ENCODE peak calls at places on chromosomes 11 and 22, in seven cellular contexts. W, C, U, Y, O, M and D are unnamed samples.

GRCh38 chr11:19218801-19219460 is 17.1 kb upstream of the CSRP3 start:
- DNase-seq in W (no peak), C (no peak), U (no peak), Y (no peak), O (peak), M (no peak), D (no peak)

GRCh38 chr11:93741094-93741881 is at the start of the genes C11orf54 and TAF1D:
- DNase-seq in W (peak), C (peak), U (peak), Y (peak), O (peak), M (peak), D (peak)

GRCh38 chr11:31968774-31969433 is 122.0 kb upstream of the RCN1 start:
- DNase-seq in W (no peak), C (peak), U (no peak), Y (no peak), O (no peak), M (no peak), D (no peak)

GRCh38 chr22:25090225-25090651 is 109.4 kb upstream of the CRYBB3 start:
- DNase-seq in W (no peak), C (no peak), U (no peak), Y (no peak), O (no peak), M (no peak), D (no peak)

GRCh38 chr11:921921-922678 is 3.6 kb upstream of the AP2A2 start:
- DNase-seq in W (no peak), C (no peak), U (no peak), Y (no peak), O (no peak), M (no peak), D (no peak)

GRCh38 chr11:19087658-19088057 is 27.1 kb upstream of the MRGPRX2 start:
- DNase-seq in W (no peak), C (peak), U (no peak), Y (no peak), O (no peak), M (no peak), D (no peak)

GRCh38 chr11:64007629-64008282 is 21.5 kb downstream of the OTUB1 start:
- DNase-seq in W (no peak), C (no peak), U (peak), Y (peak), O (peak), M (no peak), D (no peak)

GRCh38 chr11:128876133-128876650 is 9.1 kb upstream of the KCNJ1 start:
- DNase-seq in W (no peak), C (no peak), U (no peak), Y (no peak), O (no peak), M (no peak), D (no peak)

GRCh38 chr22:38882480-38882879 is 10.5 kb upstream of the CBX6 start:
- DNase-seq in W (no peak), C (no peak), U (no peak), Y (no peak), O (peak), M (no peak), D (no peak)

GRCh38 chr11:115607621-115608191 is 103.5 kb upstream of the CADM1 start:
- DNase-seq in W (peak), C (no peak), U (no peak), Y (no peak), O (no peak), M (no peak), D (no peak)

GRCh38 chr22:40560551-40560950 is 76.0 kb downstream of the MRTFA start:
- DNase-seq in W (no peak), C (peak), U (no peak), Y (no peak), O (no peak), M (no peak), D (no peak)

GRCh38 chr11:10564030-10564429 is 4.4 kb downstream of the LYVE1 start:
- DNase-seq in W (no peak), C (no peak), U (no peak), Y (no peak), O (no peak), M (no peak), D (no peak)

GRCh38 chr11:88300888-88301477 is 36.6 kb downstream of the CTSC start:
- DNase-seq in W (no peak), C (no peak), U (no peak), Y (no peak), O (no peak), M (no peak), D (peak)

GRCh38 chr11:113880966-113881365 is 5.6 kb upstream of the USP28 start:
- DNase-seq in W (no peak), C (no peak), U (no peak), Y (no peak), O (no peak), M (no peak), D (no peak)

GRCh38 chr11:19642185-19642591 is 70.4 kb upstream of the NAV2 start:
- DNase-seq in W (no peak), C (no peak), U (no peak), Y (no peak), O (no peak), M (no peak), D (no peak)

GRCh38 chr11:1751521-1751921 is 1.1 kb upstream of the IFITM10 start:
- DNase-seq in W (no peak), C (no peak), U (peak), Y (no peak), O (no peak), M (no peak), D (no peak)

GRCh38 chr11:72719144-72719543 is 33.1 kb downstream of the ARAP1 start:
- DNase-seq in W (no peak), C (no peak), U (no peak), Y (no peak), O (no peak), M (no peak), D (no peak)

GRCh38 chr11:13136272-13136596 is 127.1 kb downstream of the RASSF10 start:
- DNase-seq in W (no peak), C (no peak), U (no peak), Y (no peak), O (no peak), M (no peak), D (no peak)

GRCh38 chr11:79046365-79046764 is 394.5 kb downstream of the TENM4 start:
- DNase-seq in W (no peak), C (no peak), U (no peak), Y (no peak), O (no peak), M (no peak), D (no peak)

GRCh38 chr11:11426226-11426915 is 73.3 kb upstream of the CSNK2A3 start:
- DNase-seq in W (no peak), C (peak), U (no peak), Y (no peak), O (no peak), M (no peak), D (no peak)

GRCh38 chr11:19631657-19632325 is 80.8 kb upstream of the NAV2 start:
- DNase-seq in W (no peak), C (peak), U (no peak), Y (no peak), O (no peak), M (no peak), D (no peak)

GRCh38 chr11:123677510-123677909 is 23.1 kb upstream of the SCN3B start:
- DNase-seq in W (no peak), C (no peak), U (no peak), Y (no peak), O (no peak), M (no peak), D (no peak)

GRCh38 chr11:125376856-125377255 is 119.2 kb downstream of the FEZ1 start:
- DNase-seq in W (no peak), C (no peak), U (no peak), Y (no peak), O (no peak), M (no peak), D (no peak)

GRCh38 chr11:63614136-63614664 is at the start of gene PLAAT3:
- DNase-seq in W (peak), C (no peak), U (peak), Y (peak), O (peak), M (peak), D (no peak)

GRCh38 chr22:24413726-24414385 is 13.5 kb upstream of the ADORA2A start:
- DNase-seq in W (no peak), C (no peak), U (no peak), Y (peak), O (no peak), M (no peak), D (no peak)

GRCh38 chr22:18997925-18998315 is 61.8 kb upstream of the PRODH start:
- DNase-seq in W (no peak), C (no peak), U (no peak), Y (peak), O (no peak), M (no peak), D (no peak)

GRCh38 chr22:32745251-32745995 is 56.1 kb upstream of the TIMP3 start:
- DNase-seq in W (no peak), C (peak), U (peak), Y (peak), O (no peak), M (no peak), D (peak)

GRCh38 chr11:79052539-79052938 is 388.3 kb downstream of the TENM4 start:
- DNase-seq in W (peak), C (no peak), U (no peak), Y (no peak), O (peak), M (peak), D (no peak)